ENCODE peak calls at places on chromosomes 5 and 9, in ten cellular contexts. One of them, this sample, is unnamed.
A peak's percentile ranks its signal among the peaks of the same experiment; 100 is the strongest.

GRCh38 chr5:157004893-157005551 is 42.0 kb upstream of the TIMD4 start:
- DNase-seq in psoas muscle: no peak
- DNase-seq in body of pancreas: no peak
- DNase-seq in heart left ventricle: no peak
- DNase-seq in brain microvascular endothelial cell: no peak
- DNase-seq in lower lobe of right lung: no peak
- DNase-seq in tibial nerve: no peak
- DNase-seq in cardiac muscle cell: no peak
- DNase-seq in OCI-LY7: no peak
- DNase-seq in colonic mucosa: no peak
- DNase-seq in this sample: peak; percentile 72

GRCh38 chr5:73625905-73626811 is at the start of gene ARHGEF28:
- DNase-seq in psoas muscle: peak; percentile 87
- DNase-seq in body of pancreas: peak; percentile 85
- DNase-seq in heart left ventricle: peak; percentile 55
- DNase-seq in brain microvascular endothelial cell: no peak
- DNase-seq in lower lobe of right lung: peak; percentile 82
- DNase-seq in tibial nerve: peak; percentile 46
- DNase-seq in cardiac muscle cell: peak; percentile 66
- DNase-seq in OCI-LY7: no peak
- DNase-seq in colonic mucosa: peak; percentile 75
- DNase-seq in this sample: no peak

GRCh38 chr9:114810614-114811013 is 4.8 kb upstream of the TNFSF15 start:
- DNase-seq in psoas muscle: no peak
- DNase-seq in body of pancreas: no peak
- DNase-seq in heart left ventricle: no peak
- DNase-seq in brain microvascular endothelial cell: no peak
- DNase-seq in lower lobe of right lung: no peak
- DNase-seq in tibial nerve: no peak
- DNase-seq in cardiac muscle cell: no peak
- DNase-seq in OCI-LY7: no peak
- DNase-seq in colonic mucosa: no peak
- DNase-seq in this sample: no peak

GRCh38 chr5:108588323-108588722 is 159.4 kb upstream of the FER start:
- DNase-seq in psoas muscle: no peak
- DNase-seq in body of pancreas: no peak
- DNase-seq in heart left ventricle: no peak
- DNase-seq in brain microvascular endothelial cell: no peak
- DNase-seq in lower lobe of right lung: no peak
- DNase-seq in tibial nerve: no peak
- DNase-seq in cardiac muscle cell: no peak
- DNase-seq in OCI-LY7: no peak
- DNase-seq in colonic mucosa: no peak
- DNase-seq in this sample: no peak

GRCh38 chr5:41641621-41642020 is 131.2 kb upstream of the PLCXD3 start:
- DNase-seq in psoas muscle: no peak
- DNase-seq in body of pancreas: no peak
- DNase-seq in heart left ventricle: no peak
- DNase-seq in brain microvascular endothelial cell: no peak
- DNase-seq in lower lobe of right lung: no peak
- DNase-seq in tibial nerve: no peak
- DNase-seq in cardiac muscle cell: no peak
- DNase-seq in OCI-LY7: no peak
- DNase-seq in colonic mucosa: no peak
- DNase-seq in this sample: no peak

GRCh38 chr9:91483835-91484234 is 60.2 kb upstream of the NFIL3 start:
- DNase-seq in psoas muscle: no peak
- DNase-seq in body of pancreas: no peak
- DNase-seq in heart left ventricle: no peak
- DNase-seq in brain microvascular endothelial cell: no peak
- DNase-seq in lower lobe of right lung: no peak
- DNase-seq in tibial nerve: no peak
- DNase-seq in cardiac muscle cell: no peak
- DNase-seq in OCI-LY7: no peak
- DNase-seq in colonic mucosa: no peak
- DNase-seq in this sample: no peak

GRCh38 chr5:79418276-79418675 is 95.7 kb downstream of the HOMER1 start:
- DNase-seq in psoas muscle: no peak
- DNase-seq in body of pancreas: no peak
- DNase-seq in heart left ventricle: no peak
- DNase-seq in brain microvascular endothelial cell: peak; percentile 7
- DNase-seq in lower lobe of right lung: no peak
- DNase-seq in tibial nerve: no peak
- DNase-seq in cardiac muscle cell: no peak
- DNase-seq in OCI-LY7: no peak
- DNase-seq in colonic mucosa: no peak
- DNase-seq in this sample: no peak

GRCh38 chr5:16457853-16458252 is 7.7 kb downstream of the ZNF622 start:
- DNase-seq in psoas muscle: no peak
- DNase-seq in body of pancreas: no peak
- DNase-seq in heart left ventricle: no peak
- DNase-seq in brain microvascular endothelial cell: no peak
- DNase-seq in lower lobe of right lung: no peak
- DNase-seq in tibial nerve: no peak
- DNase-seq in cardiac muscle cell: no peak
- DNase-seq in OCI-LY7: no peak
- DNase-seq in colonic mucosa: no peak
- DNase-seq in this sample: no peak

GRCh38 chr5:143812085-143812705 is at the start of gene HMHB1:
- DNase-seq in psoas muscle: peak; percentile 56
- DNase-seq in body of pancreas: no peak
- DNase-seq in heart left ventricle: no peak
- DNase-seq in brain microvascular endothelial cell: no peak
- DNase-seq in lower lobe of right lung: no peak
- DNase-seq in tibial nerve: no peak
- DNase-seq in cardiac muscle cell: no peak
- DNase-seq in OCI-LY7: peak; percentile 58
- DNase-seq in colonic mucosa: no peak
- DNase-seq in this sample: no peak

GRCh38 chr5:15383021-15383420 is 117.0 kb upstream of the FBXL7 start:
- DNase-seq in psoas muscle: no peak
- DNase-seq in body of pancreas: no peak
- DNase-seq in heart left ventricle: no peak
- DNase-seq in brain microvascular endothelial cell: no peak
- DNase-seq in lower lobe of right lung: no peak
- DNase-seq in tibial nerve: no peak
- DNase-seq in cardiac muscle cell: no peak
- DNase-seq in OCI-LY7: no peak
- DNase-seq in colonic mucosa: no peak
- DNase-seq in this sample: no peak

GRCh38 chr9:112867275-112867991 is 23.2 kb downstream of the SLC46A2 start:
- DNase-seq in psoas muscle: no peak
- DNase-seq in body of pancreas: no peak
- DNase-seq in heart left ventricle: no peak
- DNase-seq in brain microvascular endothelial cell: peak; percentile 56
- DNase-seq in lower lobe of right lung: peak; percentile 54
- DNase-seq in tibial nerve: no peak
- DNase-seq in cardiac muscle cell: no peak
- DNase-seq in OCI-LY7: no peak
- DNase-seq in colonic mucosa: peak; percentile 68
- DNase-seq in this sample: peak; percentile 88

GRCh38 chr5:133482033-133482432 is 130.3 kb downstream of the FSTL4 start:
- DNase-seq in psoas muscle: no peak
- DNase-seq in body of pancreas: no peak
- DNase-seq in heart left ventricle: no peak
- DNase-seq in brain microvascular endothelial cell: peak; percentile 2
- DNase-seq in lower lobe of right lung: no peak
- DNase-seq in tibial nerve: no peak
- DNase-seq in cardiac muscle cell: no peak
- DNase-seq in OCI-LY7: no peak
- DNase-seq in colonic mucosa: no peak
- DNase-seq in this sample: no peak
- TF ChIP-seq CTCF in psoas muscle: no peak
- TF ChIP-seq CTCF in body of pancreas: no peak
- TF ChIP-seq CTCF in heart left ventricle: no peak
- TF ChIP-seq CTCF in brain microvascular endothelial cell: no peak
- TF ChIP-seq CTCF in lower lobe of right lung: no peak
- TF ChIP-seq CTCF in tibial nerve: no peak
- TF ChIP-seq CTCF in cardiac muscle cell: no peak
- TF ChIP-seq CTCF in OCI-LY7: no peak
- TF ChIP-seq CTCF in colonic mucosa: no peak
- TF ChIP-seq CTCF in this sample: no peak

DNA sequence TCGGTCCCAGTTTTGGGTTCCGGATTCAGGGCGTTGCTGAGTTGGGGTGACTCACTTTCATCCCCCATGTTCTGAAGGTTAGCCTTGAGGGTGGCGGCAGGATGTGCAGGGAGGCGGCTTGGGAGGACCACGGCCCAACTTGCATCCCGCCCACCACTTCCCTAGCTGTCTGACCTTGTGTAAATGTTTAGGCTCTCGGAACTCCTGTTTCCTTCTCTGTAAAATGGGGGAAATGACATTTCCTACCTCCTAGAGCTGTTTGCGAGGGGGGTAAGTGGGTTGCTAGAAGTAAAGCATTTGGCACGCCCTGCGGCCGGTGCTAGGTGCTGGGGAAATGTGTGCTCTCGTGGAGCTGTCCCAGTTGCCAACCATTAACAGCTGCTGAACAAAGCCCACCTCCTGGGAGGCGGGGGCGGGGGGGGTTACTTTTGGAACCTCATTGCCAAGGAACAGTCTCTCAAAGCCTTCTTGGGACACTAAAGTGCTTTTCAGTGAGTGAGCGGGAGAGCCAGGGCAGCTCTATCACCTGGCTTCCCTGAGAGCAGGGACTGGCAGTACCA is 27.5 kb downstream of the PTGES2 start:
- DNase-seq in psoas muscle: peak; percentile 71
- DNase-seq in body of pancreas: peak; percentile 31
- DNase-seq in heart left ventricle: peak; percentile 54
- DNase-seq in brain microvascular endothelial cell: no peak
- DNase-seq in lower lobe of right lung: peak; percentile 68
- DNase-seq in tibial nerve: no peak
- DNase-seq in cardiac muscle cell: no peak
- DNase-seq in OCI-LY7: no peak
- DNase-seq in colonic mucosa: no peak
- DNase-seq in this sample: no peak
- H3K4me3 ChIP-seq in psoas muscle: peak overlapping the region; percentile 70
- H3K4me3 ChIP-seq in body of pancreas: peak overlapping the region; percentile 2
- H3K4me3 ChIP-seq in heart left ventricle: peak overlapping the region; percentile 61
- H3K4me3 ChIP-seq in brain microvascular endothelial cell: peak overlapping the region; percentile 65
- H3K4me3 ChIP-seq in lower lobe of right lung: peak overlapping the region; percentile 61
- H3K4me3 ChIP-seq in tibial nerve: peak overlapping the region; percentile 41
- H3K4me3 ChIP-seq in cardiac muscle cell: no peak overlapping the region
- H3K4me3 ChIP-seq in OCI-LY7: no peak overlapping the region
- H3K4me3 ChIP-seq in colonic mucosa: no peak overlapping the region
- H3K4me3 ChIP-seq in this sample: peak overlapping the region; percentile 58

GRCh38 chr9:127049044-127049443 is 73.4 kb downstream of the ANGPTL2 start:
- DNase-seq in psoas muscle: no peak
- DNase-seq in body of pancreas: no peak
- DNase-seq in heart left ventricle: no peak
- DNase-seq in brain microvascular endothelial cell: peak; percentile 81
- DNase-seq in lower lobe of right lung: no peak
- DNase-seq in tibial nerve: no peak
- DNase-seq in cardiac muscle cell: no peak
- DNase-seq in OCI-LY7: no peak
- DNase-seq in colonic mucosa: peak; percentile 27
- DNase-seq in this sample: peak; percentile 62
- TF ChIP-seq CTCF in psoas muscle: peak; percentile 27
- TF ChIP-seq CTCF in body of pancreas: no peak
- TF ChIP-seq CTCF in heart left ventricle: peak; percentile 33
- TF ChIP-seq CTCF in brain microvascular endothelial cell: peak; percentile 53
- TF ChIP-seq CTCF in lower lobe of right lung: peak; percentile 44
- TF ChIP-seq CTCF in tibial nerve: peak; percentile 19
- TF ChIP-seq CTCF in cardiac muscle cell: peak; percentile 45
- TF ChIP-seq CTCF in OCI-LY7: no peak
- TF ChIP-seq CTCF in colonic mucosa: peak; percentile 14
- TF ChIP-seq CTCF in this sample: peak; percentile 38

GRCh38 chr9:124768778-124769350 is 2.2 kb downstream of the NR6A1 start:
- DNase-seq in psoas muscle: no peak
- DNase-seq in body of pancreas: no peak
- DNase-seq in heart left ventricle: no peak
- DNase-seq in brain microvascular endothelial cell: no peak
- DNase-seq in lower lobe of right lung: no peak
- DNase-seq in tibial nerve: no peak
- DNase-seq in cardiac muscle cell: no peak
- DNase-seq in OCI-LY7: no peak
- DNase-seq in colonic mucosa: no peak
- DNase-seq in this sample: no peak

GRCh38 chr9:124770359-124771020 is 621 bp downstream of the NR6A1 start:
- DNase-seq in psoas muscle: peak; percentile 60
- DNase-seq in body of pancreas: peak; percentile 45
- DNase-seq in heart left ventricle: peak; percentile 45
- DNase-seq in brain microvascular endothelial cell: no peak
- DNase-seq in lower lobe of right lung: peak; percentile 56
- DNase-seq in tibial nerve: no peak
- DNase-seq in cardiac muscle cell: peak; percentile 49
- DNase-seq in OCI-LY7: peak; percentile 61
- DNase-seq in colonic mucosa: peak; percentile 67
- DNase-seq in this sample: no peak

GRCh38 chr9:124768275-124768674 is 2.8 kb downstream of the NR6A1 start:
- DNase-seq in psoas muscle: no peak
- DNase-seq in body of pancreas: no peak
- DNase-seq in heart left ventricle: no peak
- DNase-seq in brain microvascular endothelial cell: no peak
- DNase-seq in lower lobe of right lung: no peak
- DNase-seq in tibial nerve: no peak
- DNase-seq in cardiac muscle cell: no peak
- DNase-seq in OCI-LY7: no peak
- DNase-seq in colonic mucosa: no peak
- DNase-seq in this sample: no peak

GRCh38 chr9:124771021-124771866 is at the start of gene NR6A1:
- DNase-seq in psoas muscle: peak; percentile 98
- DNase-seq in body of pancreas: peak; percentile 98
- DNase-seq in heart left ventricle: peak; percentile 96
- DNase-seq in brain microvascular endothelial cell: peak; percentile 94
- DNase-seq in lower lobe of right lung: peak; percentile 98
- DNase-seq in tibial nerve: peak; percentile 93
- DNase-seq in cardiac muscle cell: peak; percentile 98
- DNase-seq in OCI-LY7: peak; percentile 98
- DNase-seq in colonic mucosa: peak; percentile 98
- DNase-seq in this sample: peak; percentile 84

DNA sequence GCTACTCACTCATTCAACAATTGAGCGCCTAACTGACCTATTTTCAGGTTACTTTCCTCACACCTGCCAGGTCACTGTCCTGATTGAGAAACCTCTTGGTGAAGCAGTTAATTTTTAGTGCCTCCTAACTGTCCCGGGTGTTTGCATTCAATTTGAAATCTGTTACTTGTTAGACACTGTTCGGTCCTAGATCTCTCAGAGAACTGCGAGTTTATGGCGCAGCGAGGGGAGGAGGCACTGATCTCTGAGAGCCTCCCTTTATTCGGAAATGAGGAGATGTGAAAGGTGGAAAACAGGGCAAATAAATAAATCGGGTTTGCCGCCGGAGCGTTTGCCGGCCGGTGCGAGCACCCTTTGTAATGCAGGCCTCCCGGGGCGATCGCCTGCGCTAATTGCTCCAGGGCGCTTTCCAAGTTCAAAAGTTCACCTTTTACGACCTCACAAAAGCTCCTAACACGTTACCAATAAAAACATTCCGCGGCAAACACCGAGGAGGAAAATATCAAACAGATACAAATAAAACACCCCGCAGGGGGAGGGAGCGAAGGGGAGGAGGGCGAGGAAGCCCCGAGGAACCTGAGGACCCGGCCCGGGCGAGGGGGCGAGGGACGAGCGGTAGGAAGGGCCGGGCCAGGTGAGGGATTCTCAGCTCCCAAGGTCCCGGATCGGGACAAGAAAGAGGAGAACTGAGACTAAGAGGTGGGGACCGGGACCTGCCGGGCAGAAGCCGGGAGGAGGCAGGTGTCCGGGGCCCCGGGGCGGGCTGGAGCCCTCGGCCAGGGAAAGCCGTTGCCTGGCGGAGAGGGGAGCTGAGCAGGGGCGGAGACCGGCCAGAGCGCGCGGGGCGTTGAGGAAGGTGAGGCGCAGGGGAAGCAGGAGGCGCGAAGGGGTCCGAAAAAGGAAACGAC is 1.4 kb downstream of the NR6A1 start:
- DNase-seq in psoas muscle: peak; percentile 62
- DNase-seq in body of pancreas: peak; percentile 52
- DNase-seq in heart left ventricle: peak; percentile 31
- DNase-seq in brain microvascular endothelial cell: no peak
- DNase-seq in lower lobe of right lung: peak; percentile 64
- DNase-seq in tibial nerve: no peak
- DNase-seq in cardiac muscle cell: peak; percentile 67
- DNase-seq in OCI-LY7: peak; percentile 47
- DNase-seq in colonic mucosa: peak; percentile 85
- DNase-seq in this sample: peak; percentile 23
- H3K4me3 ChIP-seq in psoas muscle: peak overlapping the region; percentile 91
- H3K4me3 ChIP-seq in body of pancreas: peak overlapping the region; percentile 83
- H3K4me3 ChIP-seq in heart left ventricle: peak overlapping the region; percentile 86
- H3K4me3 ChIP-seq in brain microvascular endothelial cell: peak overlapping the region; percentile 41
- H3K4me3 ChIP-seq in lower lobe of right lung: peak overlapping the region; percentile 89
- H3K4me3 ChIP-seq in tibial nerve: peak overlapping the region; percentile 71
- H3K4me3 ChIP-seq in cardiac muscle cell: peak overlapping the region; percentile 90
- H3K4me3 ChIP-seq in OCI-LY7: peak overlapping the region; percentile 84
- H3K4me3 ChIP-seq in colonic mucosa: peak overlapping the region; percentile 82
- H3K4me3 ChIP-seq in this sample: peak overlapping the region; percentile 87